ENCODE peak calls at places on chromosomes 1 and 21, in ten cellular contexts. One of them, this sample, is unnamed.

GRCh38 chr1:151273924-151274466 is 8.1 kb upstream of the ZNF687 start:
- DNase-seq in fibroblast of villous mesenchyme: no peak
- DNase-seq in HCT116: no peak
- DNase-seq in skeletal muscle cell: no peak
- DNase-seq in NCI-H510A: no peak
- DNase-seq in activated T-cell treated with anti-CD3 and anti-CD28 coated beads, Interleukin-2, amount 50 U/mL, for 4 hours: no peak
- DNase-seq in mucosa of descending colon: no peak
- DNase-seq in NCI-H1417: no peak
- DNase-seq in stimulated activated CD8-positive, alpha-beta memory T cell treated with anti-CD3 and anti-CD28 coated beads, Interleukin-12 subunit alpha, Interleukin-12 subunit beta, amount 100 ng/mL, for 4 hours: no peak
- DNase-seq in stimulated activated CD4-positive, alpha-beta T cell treated with anti-CD3 and anti-CD28 coated beads, TNF-alpha, amount 100 ng/mL, for 48 hours: no peak
- DNase-seq in this sample: no peak

GRCh38 chr1:205593967-205594366 is 37.8 kb downstream of the ELK4 start:
- DNase-seq in skeletal muscle cell: no peak
- DNase-seq in stimulated activated CD8-positive, alpha-beta memory T cell treated with anti-CD3 and anti-CD28 coated beads, Interleukin-12 subunit alpha, Interleukin-12 subunit beta, amount 100 ng/mL, for 4 hours: no peak
- DNase-seq in NCI-H1417: no peak
- DNase-seq in NCI-H510A: no peak
- DNase-seq in HCT116: no peak
- DNase-seq in mucosa of descending colon: no peak
- DNase-seq in stimulated activated CD4-positive, alpha-beta T cell treated with anti-CD3 and anti-CD28 coated beads, TNF-alpha, amount 100 ng/mL, for 48 hours: no peak
- DNase-seq in fibroblast of villous mesenchyme: no peak
- DNase-seq in activated T-cell treated with anti-CD3 and anti-CD28 coated beads, Interleukin-2, amount 50 U/mL, for 4 hours: no peak
- DNase-seq in this sample: no peak

GRCh38 chr21:25636727-25637126 is 2.3 kb upstream of the JAM2 start:
- DNase-seq in skeletal muscle cell: no peak
- DNase-seq in NCI-H1417: no peak
- DNase-seq in mucosa of descending colon: no peak
- DNase-seq in HCT116: no peak
- DNase-seq in activated T-cell treated with anti-CD3 and anti-CD28 coated beads, Interleukin-2, amount 50 U/mL, for 4 hours: no peak
- DNase-seq in fibroblast of villous mesenchyme: no peak
- DNase-seq in stimulated activated CD4-positive, alpha-beta T cell treated with anti-CD3 and anti-CD28 coated beads, TNF-alpha, amount 100 ng/mL, for 48 hours: no peak
- DNase-seq in NCI-H510A: no peak
- DNase-seq in stimulated activated CD8-positive, alpha-beta memory T cell treated with anti-CD3 and anti-CD28 coated beads, Interleukin-12 subunit alpha, Interleukin-12 subunit beta, amount 100 ng/mL, for 4 hours: no peak
- DNase-seq in this sample: peak; percentile 45

GRCh38 chr1:240399381-240399780 is 212.6 kb downstream of the GREM2 start:
- DNase-seq in NCI-H1417: no peak
- DNase-seq in stimulated activated CD4-positive, alpha-beta T cell treated with anti-CD3 and anti-CD28 coated beads, TNF-alpha, amount 100 ng/mL, for 48 hours: no peak
- DNase-seq in NCI-H510A: no peak
- DNase-seq in mucosa of descending colon: no peak
- DNase-seq in activated T-cell treated with anti-CD3 and anti-CD28 coated beads, Interleukin-2, amount 50 U/mL, for 4 hours: no peak
- DNase-seq in fibroblast of villous mesenchyme: peak; percentile 93
- DNase-seq in stimulated activated CD8-positive, alpha-beta memory T cell treated with anti-CD3 and anti-CD28 coated beads, Interleukin-12 subunit alpha, Interleukin-12 subunit beta, amount 100 ng/mL, for 4 hours: no peak
- DNase-seq in skeletal muscle cell: peak; percentile 94
- DNase-seq in HCT116: no peak
- DNase-seq in this sample: peak; percentile 99

GRCh38 chr1:93614550-93615200 is 67.0 kb downstream of the BCAR3 start:
- DNase-seq in fibroblast of villous mesenchyme: no peak
- DNase-seq in stimulated activated CD8-positive, alpha-beta memory T cell treated with anti-CD3 and anti-CD28 coated beads, Interleukin-12 subunit alpha, Interleukin-12 subunit beta, amount 100 ng/mL, for 4 hours: no peak
- DNase-seq in mucosa of descending colon: peak; percentile 76
- DNase-seq in HCT116: no peak
- DNase-seq in stimulated activated CD4-positive, alpha-beta T cell treated with anti-CD3 and anti-CD28 coated beads, TNF-alpha, amount 100 ng/mL, for 48 hours: no peak
- DNase-seq in skeletal muscle cell: no peak
- DNase-seq in activated T-cell treated with anti-CD3 and anti-CD28 coated beads, Interleukin-2, amount 50 U/mL, for 4 hours: no peak
- DNase-seq in NCI-H1417: no peak
- DNase-seq in NCI-H510A: no peak
- DNase-seq in this sample: peak; percentile 40

GRCh38 chr1:9721606-9722377 is 70.3 kb downstream of the PIK3CD start:
- DNase-seq in stimulated activated CD4-positive, alpha-beta T cell treated with anti-CD3 and anti-CD28 coated beads, TNF-alpha, amount 100 ng/mL, for 48 hours: peak; percentile 48
- DNase-seq in activated T-cell treated with anti-CD3 and anti-CD28 coated beads, Interleukin-2, amount 50 U/mL, for 4 hours: peak; percentile 83
- DNase-seq in fibroblast of villous mesenchyme: no peak
- DNase-seq in stimulated activated CD8-positive, alpha-beta memory T cell treated with anti-CD3 and anti-CD28 coated beads, Interleukin-12 subunit alpha, Interleukin-12 subunit beta, amount 100 ng/mL, for 4 hours: peak; percentile 67
- DNase-seq in NCI-H1417: no peak
- DNase-seq in HCT116: no peak
- DNase-seq in mucosa of descending colon: no peak
- DNase-seq in NCI-H510A: no peak
- DNase-seq in skeletal muscle cell: no peak
- DNase-seq in this sample: no peak

GRCh38 chr1:25677193-25677773 is 60.7 kb downstream of the MAN1C1 start:
- DNase-seq in stimulated activated CD8-positive, alpha-beta memory T cell treated with anti-CD3 and anti-CD28 coated beads, Interleukin-12 subunit alpha, Interleukin-12 subunit beta, amount 100 ng/mL, for 4 hours: no peak
- DNase-seq in NCI-H510A: no peak
- DNase-seq in mucosa of descending colon: no peak
- DNase-seq in activated T-cell treated with anti-CD3 and anti-CD28 coated beads, Interleukin-2, amount 50 U/mL, for 4 hours: no peak
- DNase-seq in HCT116: no peak
- DNase-seq in fibroblast of villous mesenchyme: no peak
- DNase-seq in stimulated activated CD4-positive, alpha-beta T cell treated with anti-CD3 and anti-CD28 coated beads, TNF-alpha, amount 100 ng/mL, for 48 hours: no peak
- DNase-seq in skeletal muscle cell: no peak
- DNase-seq in NCI-H1417: peak; percentile 22
- DNase-seq in this sample: no peak

GRCh38 chr1:101738475-101738874 is 258.3 kb downstream of the OLFM3 start:
- DNase-seq in fibroblast of villous mesenchyme: peak; percentile 3
- DNase-seq in NCI-H1417: no peak
- DNase-seq in HCT116: no peak
- DNase-seq in stimulated activated CD4-positive, alpha-beta T cell treated with anti-CD3 and anti-CD28 coated beads, TNF-alpha, amount 100 ng/mL, for 48 hours: no peak
- DNase-seq in NCI-H510A: no peak
- DNase-seq in mucosa of descending colon: no peak
- DNase-seq in skeletal muscle cell: peak; percentile 14
- DNase-seq in activated T-cell treated with anti-CD3 and anti-CD28 coated beads, Interleukin-2, amount 50 U/mL, for 4 hours: no peak
- DNase-seq in stimulated activated CD8-positive, alpha-beta memory T cell treated with anti-CD3 and anti-CD28 coated beads, Interleukin-12 subunit alpha, Interleukin-12 subunit beta, amount 100 ng/mL, for 4 hours: no peak
- DNase-seq in this sample: peak; percentile 80

GRCh38 chr1:213934642-213935041 is 53.1 kb upstream of the PROX1 start:
- DNase-seq in stimulated activated CD8-positive, alpha-beta memory T cell treated with anti-CD3 and anti-CD28 coated beads, Interleukin-12 subunit alpha, Interleukin-12 subunit beta, amount 100 ng/mL, for 4 hours: no peak
- DNase-seq in stimulated activated CD4-positive, alpha-beta T cell treated with anti-CD3 and anti-CD28 coated beads, TNF-alpha, amount 100 ng/mL, for 48 hours: no peak
- DNase-seq in HCT116: no peak
- DNase-seq in NCI-H510A: no peak
- DNase-seq in mucosa of descending colon: no peak
- DNase-seq in fibroblast of villous mesenchyme: no peak
- DNase-seq in NCI-H1417: peak; percentile 57
- DNase-seq in skeletal muscle cell: no peak
- DNase-seq in activated T-cell treated with anti-CD3 and anti-CD28 coated beads, Interleukin-2, amount 50 U/mL, for 4 hours: no peak
- DNase-seq in this sample: no peak

GRCh38 chr1:48610628-48611542 is 138.9 kb upstream of the SPATA6 start:
- DNase-seq in HCT116: no peak
- DNase-seq in stimulated activated CD4-positive, alpha-beta T cell treated with anti-CD3 and anti-CD28 coated beads, TNF-alpha, amount 100 ng/mL, for 48 hours: no peak
- DNase-seq in activated T-cell treated with anti-CD3 and anti-CD28 coated beads, Interleukin-2, amount 50 U/mL, for 4 hours: no peak
- DNase-seq in skeletal muscle cell: no peak
- DNase-seq in stimulated activated CD8-positive, alpha-beta memory T cell treated with anti-CD3 and anti-CD28 coated beads, Interleukin-12 subunit alpha, Interleukin-12 subunit beta, amount 100 ng/mL, for 4 hours: no peak
- DNase-seq in NCI-H1417: peak; percentile 49
- DNase-seq in fibroblast of villous mesenchyme: no peak
- DNase-seq in NCI-H510A: peak; percentile 12
- DNase-seq in mucosa of descending colon: no peak
- DNase-seq in this sample: no peak

GRCh38 chr1:208939545-208940085 is 643.9 kb upstream of the CAMK1G start:
- DNase-seq in skeletal muscle cell: no peak
- DNase-seq in stimulated activated CD4-positive, alpha-beta T cell treated with anti-CD3 and anti-CD28 coated beads, TNF-alpha, amount 100 ng/mL, for 48 hours: no peak
- DNase-seq in HCT116: no peak
- DNase-seq in fibroblast of villous mesenchyme: no peak
- DNase-seq in NCI-H510A: no peak
- DNase-seq in stimulated activated CD8-positive, alpha-beta memory T cell treated with anti-CD3 and anti-CD28 coated beads, Interleukin-12 subunit alpha, Interleukin-12 subunit beta, amount 100 ng/mL, for 4 hours: no peak
- DNase-seq in activated T-cell treated with anti-CD3 and anti-CD28 coated beads, Interleukin-2, amount 50 U/mL, for 4 hours: no peak
- DNase-seq in NCI-H1417: no peak
- DNase-seq in mucosa of descending colon: no peak
- DNase-seq in this sample: no peak

GRCh38 chr1:228394571-228395394 is 11.9 kb downstream of the TRIM11 start:
- DNase-seq in HCT116: no peak
- DNase-seq in fibroblast of villous mesenchyme: no peak
- DNase-seq in skeletal muscle cell: no peak
- DNase-seq in stimulated activated CD8-positive, alpha-beta memory T cell treated with anti-CD3 and anti-CD28 coated beads, Interleukin-12 subunit alpha, Interleukin-12 subunit beta, amount 100 ng/mL, for 4 hours: no peak
- DNase-seq in stimulated activated CD4-positive, alpha-beta T cell treated with anti-CD3 and anti-CD28 coated beads, TNF-alpha, amount 100 ng/mL, for 48 hours: no peak
- DNase-seq in activated T-cell treated with anti-CD3 and anti-CD28 coated beads, Interleukin-2, amount 50 U/mL, for 4 hours: no peak
- DNase-seq in mucosa of descending colon: peak; percentile 48
- DNase-seq in NCI-H1417: no peak
- DNase-seq in NCI-H510A: no peak
- DNase-seq in this sample: no peak

GRCh38 chr1:205064741-205065316 is 19.4 kb downstream of the TMEM81 start:
- DNase-seq in activated T-cell treated with anti-CD3 and anti-CD28 coated beads, Interleukin-2, amount 50 U/mL, for 4 hours: no peak
- DNase-seq in NCI-H510A: no peak
- DNase-seq in stimulated activated CD4-positive, alpha-beta T cell treated with anti-CD3 and anti-CD28 coated beads, TNF-alpha, amount 100 ng/mL, for 48 hours: no peak
- DNase-seq in HCT116: no peak
- DNase-seq in NCI-H1417: no peak
- DNase-seq in skeletal muscle cell: no peak
- DNase-seq in stimulated activated CD8-positive, alpha-beta memory T cell treated with anti-CD3 and anti-CD28 coated beads, Interleukin-12 subunit alpha, Interleukin-12 subunit beta, amount 100 ng/mL, for 4 hours: no peak
- DNase-seq in mucosa of descending colon: no peak
- DNase-seq in fibroblast of villous mesenchyme: no peak
- DNase-seq in this sample: no peak

GRCh38 chr1:65412256-65412983 is 8.0 kb upstream of the LEPR start:
- DNase-seq in skeletal muscle cell: no peak
- DNase-seq in mucosa of descending colon: no peak
- DNase-seq in activated T-cell treated with anti-CD3 and anti-CD28 coated beads, Interleukin-2, amount 50 U/mL, for 4 hours: no peak
- DNase-seq in fibroblast of villous mesenchyme: no peak
- DNase-seq in NCI-H510A: no peak
- DNase-seq in stimulated activated CD8-positive, alpha-beta memory T cell treated with anti-CD3 and anti-CD28 coated beads, Interleukin-12 subunit alpha, Interleukin-12 subunit beta, amount 100 ng/mL, for 4 hours: no peak
- DNase-seq in stimulated activated CD4-positive, alpha-beta T cell treated with anti-CD3 and anti-CD28 coated beads, TNF-alpha, amount 100 ng/mL, for 48 hours: no peak
- DNase-seq in HCT116: no peak
- DNase-seq in NCI-H1417: no peak
- DNase-seq in this sample: no peak

GRCh38 chr21:45143855-45144254 is 69.5 kb downstream of the ADARB1 start:
- DNase-seq in fibroblast of villous mesenchyme: no peak
- DNase-seq in NCI-H1417: no peak
- DNase-seq in stimulated activated CD4-positive, alpha-beta T cell treated with anti-CD3 and anti-CD28 coated beads, TNF-alpha, amount 100 ng/mL, for 48 hours: no peak
- DNase-seq in skeletal muscle cell: no peak
- DNase-seq in NCI-H510A: no peak
- DNase-seq in HCT116: no peak
- DNase-seq in stimulated activated CD8-positive, alpha-beta memory T cell treated with anti-CD3 and anti-CD28 coated beads, Interleukin-12 subunit alpha, Interleukin-12 subunit beta, amount 100 ng/mL, for 4 hours: no peak
- DNase-seq in mucosa of descending colon: no peak
- DNase-seq in activated T-cell treated with anti-CD3 and anti-CD28 coated beads, Interleukin-2, amount 50 U/mL, for 4 hours: no peak
- DNase-seq in this sample: no peak

GRCh38 chr1:57208903-57209302 is 215.0 kb downstream of the DAB1 start:
- DNase-seq in NCI-H1417: no peak
- DNase-seq in NCI-H510A: no peak
- DNase-seq in fibroblast of villous mesenchyme: no peak
- DNase-seq in skeletal muscle cell: no peak
- DNase-seq in mucosa of descending colon: no peak
- DNase-seq in activated T-cell treated with anti-CD3 and anti-CD28 coated beads, Interleukin-2, amount 50 U/mL, for 4 hours: no peak
- DNase-seq in HCT116: no peak
- DNase-seq in stimulated activated CD8-positive, alpha-beta memory T cell treated with anti-CD3 and anti-CD28 coated beads, Interleukin-12 subunit alpha, Interleukin-12 subunit beta, amount 100 ng/mL, for 4 hours: no peak
- DNase-seq in stimulated activated CD4-positive, alpha-beta T cell treated with anti-CD3 and anti-CD28 coated beads, TNF-alpha, amount 100 ng/mL, for 48 hours: no peak
- DNase-seq in this sample: no peak

GRCh38 chr1:169877800-169878491 is 15.8 kb downstream of the SCYL3 start:
- DNase-seq in stimulated activated CD8-positive, alpha-beta memory T cell treated with anti-CD3 and anti-CD28 coated beads, Interleukin-12 subunit alpha, Interleukin-12 subunit beta, amount 100 ng/mL, for 4 hours: no peak
- DNase-seq in NCI-H510A: no peak
- DNase-seq in mucosa of descending colon: no peak
- DNase-seq in NCI-H1417: no peak
- DNase-seq in stimulated activated CD4-positive, alpha-beta T cell treated with anti-CD3 and anti-CD28 coated beads, TNF-alpha, amount 100 ng/mL, for 48 hours: no peak
- DNase-seq in activated T-cell treated with anti-CD3 and anti-CD28 coated beads, Interleukin-2, amount 50 U/mL, for 4 hours: no peak
- DNase-seq in skeletal muscle cell: peak; percentile 8
- DNase-seq in fibroblast of villous mesenchyme: peak; percentile 93
- DNase-seq in HCT116: no peak
- DNase-seq in this sample: peak; percentile 33